ENCODE peak calls at places on chromosomes 3 and 15, in ten cellular contexts. Q is CD4-positive, alpha-beta T cell; A is islet precursor cell; Z is GM12865; F is H7; W is stomach; G is body of pancreas; E is ascending aorta; L is C1 segment of cervical spinal cord; O is NCI-H510A treated with DMSO at 0.1 percent for 48 hours. R is an unnamed sample.

GRCh38 chr3:62379206-62379834 is 6.0 kb upstream of the FEZF2 start:
- DNase-seq in Q (no peak), O (no peak), Z (no peak), A (no peak), L (no peak), W (no peak), E (no peak), G (no peak), F (peak; percentile 70), R (no peak)

GRCh38 chr3:110178965-110179364 is 841.6 kb upstream of the DPPA4 start:
- DNase-seq in O (no peak), Q (no peak), F (no peak), E (no peak), A (no peak), W (no peak), Z (no peak), L (no peak), G (no peak), R (no peak)

GRCh38 chr3:3689601-3690375 is 109.4 kb upstream of the LRRN1 start:
- DNase-seq in W (no peak), Z (no peak), O (no peak), G (no peak), L (no peak), Q (no peak), F (no peak), A (no peak), E (no peak), R (no peak)

GRCh38 chr3:120418866-120419490 is 31.8 kb downstream of the FSTL1 start:
- DNase-seq in E (no peak), O (peak; percentile 38), W (peak; percentile 51), G (peak; percentile 66), Z (peak; percentile 69), Q (peak; percentile 1), A (peak; percentile 83), F (peak; percentile 47), L (no peak), R (peak; percentile 74)

GRCh38 chr3:122307288-122307687 is 17.8 kb upstream of the CSTA start:
- DNase-seq in L (no peak), O (no peak), A (no peak), Q (no peak), G (no peak), Z (no peak), W (no peak), E (no peak), F (no peak), R (no peak)

GRCh38 chr15:88906551-88906950 is 6.6 kb downstream of the MFGE8 start:
- DNase-seq in G (no peak), E (no peak), F (peak; percentile 19), Z (no peak), O (no peak), A (no peak), L (no peak), W (no peak), Q (no peak), R (no peak)

GRCh38 chr15:92808611-92809063 is 91.5 kb upstream of the CHD2 start:
- DNase-seq in Q (no peak), W (no peak), L (no peak), F (peak; percentile 84), A (peak; percentile 74), E (no peak), Z (no peak), G (peak; percentile 66), O (no peak), R (no peak)

GRCh38 chr3:12990781-12991480 is 82.3 kb downstream of the IQSEC1 start:
- DNase-seq in E (no peak), L (no peak), Z (no peak), A (peak; percentile 87), G (no peak), W (no peak), F (no peak), Q (no peak), O (no peak), R (peak; percentile 73)